ENCODE peak calls at places on chromosomes 1 and 21, in ten cellular contexts. S is GM23338; I is A549; K is brain microvascular endothelial cell; X is HFF-Myc; U is endodermal cell; C is right lobe of liver; F is CD8-positive, alpha-beta T cell; D is prostate gland; W is sigmoid colon. M is an unnamed sample.

GRCh38 chr1:43445618-43446387 is 7.9 kb downstream of the HYI start:
- DNase-seq in S (no peak), I (no peak), K (no peak), X (no peak), U (peak), C (peak), F (no peak), D (no peak), W (no peak), M (no peak)

GRCh38 chr1:72357411-72357810 is 75.1 kb upstream of the NEGR1 start:
- DNase-seq in S (no peak), I (no peak), K (no peak), X (no peak), U (no peak), C (no peak), F (no peak), D (no peak), W (no peak), M (no peak)

GRCh38 chr1:154264454-154264853 is 8.0 kb upstream of the HAX1 start:
- DNase-seq in S (no peak), I (no peak), K (no peak), X (no peak), U (no peak), C (no peak), F (no peak), D (no peak), W (no peak), M (no peak)

GRCh38 chr1:54095543-54096286 is 42.3 kb downstream of the TCEANC2 start:
- DNase-seq in S (no peak), I (no peak), K (no peak), X (no peak), U (no peak), C (no peak), F (no peak), D (no peak), W (no peak), M (no peak)

GRCh38 chr1:39132505-39133339 is 71.8 kb upstream of the MACF1 start:
- DNase-seq in S (peak), I (peak), K (peak), X (no peak), U (peak), C (peak), F (no peak), D (peak), W (peak), M (peak)

GRCh38 chr1:246798606-246799496 is 74.6 kb downstream of the SCCPDH start:
- DNase-seq in S (no peak), I (no peak), K (no peak), X (no peak), U (peak), C (no peak), F (no peak), D (no peak), W (no peak), M (no peak)

GRCh38 chr1:221449801-221450470 is 292.0 kb downstream of the DUSP10 start:
- DNase-seq in S (no peak), I (no peak), K (peak), X (no peak), U (no peak), C (no peak), F (no peak), D (no peak), W (no peak), M (no peak)

GRCh38 chr1:230114245-230114651 is 47.2 kb downstream of the GALNT2 start:
- DNase-seq in S (no peak), I (no peak), K (peak), X (no peak), U (no peak), C (peak), F (no peak), D (no peak), W (no peak), M (no peak)

GRCh38 chr21:25361097-25361496 is 246.2 kb downstream of the MRPL39 start:
- DNase-seq in S (no peak), I (no peak), K (no peak), X (no peak), U (peak), C (no peak), F (no peak), D (no peak), W (no peak), M (no peak)

GRCh38 chr1:150487763-150488115 is 520 bp downstream of the TARS2 start:
- DNase-seq in S (peak), I (no peak), K (no peak), X (no peak), U (no peak), C (no peak), F (no peak), D (no peak), W (peak), M (no peak)

GRCh38 chr1:150272379-150272840 is at the start of gene C1orf54:
- DNase-seq in S (peak), I (no peak), K (peak), X (no peak), U (peak), C (no peak), F (no peak), D (no peak), W (peak), M (no peak)

GRCh38 chr1:24289937-24290595 is 29.1 kb upstream of the GRHL3 start:
- DNase-seq in S (no peak), I (peak), K (peak), X (peak), U (no peak), C (peak), F (no peak), D (peak), W (peak), M (peak)

GRCh38 chr1:201108614-201109013 is 3.6 kb downstream of the CACNA1S start:
- DNase-seq in S (no peak), I (no peak), K (no peak), X (no peak), U (peak), C (no peak), F (no peak), D (no peak), W (no peak), M (no peak)

GRCh38 chr21:27817061-27817460 is 850.2 kb upstream of the ADAMTS5 start:
- DNase-seq in S (no peak), I (no peak), K (no peak), X (no peak), U (no peak), C (no peak), F (no peak), D (no peak), W (no peak), M (no peak)

GRCh38 chr1:76463278-76463677 is 388.7 kb downstream of the ST6GALNAC3 start:
- DNase-seq in S (no peak), I (no peak), K (peak), X (no peak), U (no peak), C (no peak), F (no peak), D (no peak), W (no peak), M (no peak)

GRCh38 chr1:208536176-208536575 is 292.0 kb upstream of the PLXNA2 start:
- DNase-seq in S (no peak), I (no peak), K (no peak), X (no peak), U (peak), C (no peak), F (no peak), D (no peak), W (no peak), M (no peak)

GRCh38 chr1:38780133-38780532 is 79.4 kb downstream of the RRAGC start:
- DNase-seq in S (no peak), I (no peak), K (no peak), X (no peak), U (no peak), C (no peak), F (no peak), D (no peak), W (no peak), M (no peak)

GRCh38 chr1:8283058-8283884 is 34.6 kb upstream of the SLC45A1 start:
- DNase-seq in S (no peak), I (no peak), K (no peak), X (no peak), U (no peak), C (no peak), F (no peak), D (no peak), W (peak), M (no peak)

GRCh38 chr1:29985376-29985945 is 737.9 kb downstream of the MATN1 start:
- DNase-seq in S (no peak), I (no peak), K (no peak), X (no peak), U (no peak), C (no peak), F (no peak), D (no peak), W (no peak), M (no peak)

GRCh38 chr1:119902775-119903442 is 6.6 kb upstream of the ADAM30 start:
- DNase-seq in S (no peak), I (no peak), K (no peak), X (no peak), U (no peak), C (no peak), F (no peak), D (no peak), W (no peak), M (no peak)

GRCh38 chr1:175005085-175005783 is 5.5 kb downstream of the CACYBP start:
- DNase-seq in S (no peak), I (no peak), K (peak), X (no peak), U (no peak), C (no peak), F (no peak), D (no peak), W (no peak), M (no peak)

GRCh38 chr1:46532498-46533178 is 18.8 kb downstream of the KNCN start:
- DNase-seq in S (peak), I (peak), K (no peak), X (no peak), U (peak), C (peak), F (peak), D (peak), W (peak), M (no peak)

GRCh38 chr1:117632269-117633067 is 26.6 kb downstream of the TENT5C start:
- DNase-seq in S (peak), I (no peak), K (no peak), X (no peak), U (no peak), C (no peak), F (no peak), D (no peak), W (no peak), M (no peak)

GRCh38 chr1:243364330-243364729 is 108.5 kb downstream of the SDCCAG8 start:
- DNase-seq in S (no peak), I (no peak), K (no peak), X (no peak), U (no peak), C (no peak), F (no peak), D (no peak), W (no peak), M (no peak)

GRCh38 chr21:42820513-42821465 is 58.5 kb downstream of the WDR4 start:
- DNase-seq in S (no peak), I (no peak), K (no peak), X (no peak), U (no peak), C (no peak), F (no peak), D (no peak), W (no peak), M (no peak)

GRCh38 chr1:85428471-85429077 is 36.4 kb downstream of the DDAH1 start:
- DNase-seq in S (no peak), I (no peak), K (no peak), X (no peak), U (no peak), C (no peak), F (no peak), D (no peak), W (no peak), M (no peak)

GRCh38 chr1:51313961-51314777 is 16.2 kb downstream of the TTC39A start:
- DNase-seq in S (no peak), I (peak), K (peak), X (no peak), U (no peak), C (peak), F (no peak), D (peak), W (no peak), M (peak)

GRCh38 chr1:161884475-161884874 is 118.4 kb downstream of the ATF6 start:
- DNase-seq in S (no peak), I (no peak), K (no peak), X (no peak), U (no peak), C (no peak), F (no peak), D (no peak), W (no peak), M (peak)

GRCh38 chr1:188350104-188350503 is 1521.4 kb downstream of the PLA2G4A start:
- DNase-seq in S (no peak), I (no peak), K (no peak), X (no peak), U (no peak), C (no peak), F (no peak), D (no peak), W (no peak), M (no peak)

GRCh38 chr1:99544328-99544727 is 101.6 kb upstream of the PALMD start:
- DNase-seq in S (no peak), I (no peak), K (no peak), X (peak), U (no peak), C (no peak), F (no peak), D (no peak), W (no peak), M (no peak)

GRCh38 chr1:157135646-157136045 is 2.5 kb downstream of the ETV3 start:
- DNase-seq in S (no peak), I (no peak), K (no peak), X (no peak), U (no peak), C (no peak), F (no peak), D (no peak), W (no peak), M (no peak)

GRCh38 chr1:34784751-34785221 is 3.8 kb downstream of the GJB3 start:
- DNase-seq in S (no peak), I (no peak), K (no peak), X (no peak), U (no peak), C (no peak), F (no peak), D (no peak), W (peak), M (no peak)

GRCh38 chr1:55575571-55576279 is 360.6 kb upstream of the USP24 start:
- DNase-seq in S (no peak), I (no peak), K (no peak), X (no peak), U (no peak), C (no peak), F (no peak), D (peak), W (peak), M (no peak)

GRCh38 chr1:1283821-1284220 is 3.6 kb downstream of the SCNN1D start:
- DNase-seq in S (peak), I (no peak), K (no peak), X (no peak), U (peak), C (no peak), F (no peak), D (no peak), W (no peak), M (no peak)

GRCh38 chr21:33761104-33762036 is 119.1 kb downstream of the ITSN1 start:
- DNase-seq in S (no peak), I (peak), K (peak), X (peak), U (no peak), C (no peak), F (no peak), D (no peak), W (no peak), M (peak)
- TF ChIP-seq CTCF in S (no peak), I (no peak), K (no peak), X (no peak), U (no peak), C (no peak), F (no peak), D (no peak), W (no peak), M (no peak)

DNA sequence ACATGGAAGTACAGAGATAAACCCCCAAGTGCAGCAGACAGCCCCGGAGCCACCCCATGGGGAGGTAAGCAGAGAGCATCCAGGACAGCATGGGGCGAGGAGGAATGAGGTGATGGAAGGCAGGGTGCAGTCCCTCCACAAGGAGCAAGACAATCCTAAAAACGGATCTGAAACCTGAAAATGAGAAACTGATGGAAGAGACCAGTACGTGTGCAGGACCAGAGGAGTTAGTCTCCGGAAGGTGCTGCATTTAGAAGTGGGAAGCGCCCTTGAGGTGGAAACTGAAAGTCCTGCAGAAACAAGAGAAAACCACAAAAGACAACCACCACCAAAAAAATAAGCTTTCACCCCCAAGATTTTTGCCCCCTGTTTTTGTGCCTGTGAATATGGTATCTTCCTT is 17.4 kb upstream of the DDOST start:
- DNase-seq in S (no peak), I (no peak), K (no peak), X (no peak), U (no peak), C (no peak), F (no peak), D (no peak), W (no peak), M (no peak)
- H3K4me3 ChIP-seq in S (no peak), I (no peak), K (no peak), X (no peak), U (no peak), C (no peak), F (no peak), D (no peak), W (no peak), M (no peak)

GRCh38 chr1:115089443-115090340 is at the start of gene TSPAN2:
- DNase-seq in S (peak), I (peak), K (peak), X (no peak), U (peak), C (peak), F (peak), D (peak), W (peak), M (no peak)
- TF ChIP-seq CTCF in S (peak), I (no peak), K (peak), X (peak), U (peak), C (no peak), F (no peak), D (no peak), W (peak), M (no peak)

GRCh38 chr1:145891143-145891542 is 5.5 kb upstream of the ANKRD35 start:
- DNase-seq in S (no peak), I (no peak), K (peak), X (no peak), U (no peak), C (no peak), F (no peak), D (peak), W (no peak), M (peak)
- H3K4me3 ChIP-seq in S (no peak), I (no peak), K (no peak), X (no peak), U (no peak), C (no peak), F (no peak), D (no peak), W (no peak), M (peak)

DNA sequence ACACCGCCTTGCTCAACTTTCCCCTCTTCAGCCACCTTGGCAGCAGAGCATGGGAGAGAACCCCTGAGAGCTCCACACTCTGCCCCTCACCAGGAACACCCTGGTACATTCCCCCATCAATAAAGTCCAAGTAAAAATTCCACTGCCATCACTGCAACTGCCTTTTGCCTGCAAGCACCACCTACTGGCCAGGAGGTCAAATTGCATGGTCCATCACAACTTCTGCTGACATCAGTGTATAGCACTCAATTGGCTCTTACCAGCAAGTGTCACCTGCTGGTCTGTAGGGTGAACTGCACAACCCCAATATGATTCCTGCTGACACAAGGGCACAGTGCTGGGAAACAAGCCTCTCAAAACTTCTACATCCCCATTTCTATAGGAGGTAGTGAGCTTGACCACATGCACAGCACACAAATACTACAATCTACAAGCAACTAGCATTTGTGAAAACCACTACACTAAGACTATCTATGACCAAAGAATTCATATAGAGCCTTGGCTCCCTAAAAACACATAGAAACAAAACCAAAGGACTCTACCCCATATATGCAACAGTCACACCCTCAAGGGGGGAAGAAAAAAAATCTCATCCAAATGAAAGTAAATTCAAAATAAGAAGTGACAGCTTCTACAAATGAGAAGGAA is 69.2 kb downstream of the FASLG start:
- DNase-seq in S (peak), I (peak), K (peak), X (no peak), U (peak), C (no peak), F (peak), D (no peak), W (no peak), M (no peak)
- TF ChIP-seq CTCF in S (peak), I (peak), K (peak), X (peak), U (peak), C (peak), F (peak), D (peak), W (no peak), M (peak)

GRCh38 chr1:236810018-236810417 is 14.9 kb downstream of the MTR start:
- DNase-seq in S (no peak), I (no peak), K (no peak), X (no peak), U (no peak), C (no peak), F (no peak), D (no peak), W (no peak), M (no peak)

GRCh38 chr1:236806634-236807033 is 11.5 kb downstream of the MTR start:
- DNase-seq in S (no peak), I (no peak), K (no peak), X (no peak), U (no peak), C (no peak), F (no peak), D (no peak), W (no peak), M (no peak)

GRCh38 chr1:236808005-236808404 is 12.9 kb downstream of the MTR start:
- DNase-seq in S (no peak), I (no peak), K (no peak), X (no peak), U (no peak), C (no peak), F (no peak), D (no peak), W (no peak), M (no peak)

GRCh38 chr1:236808564-236809130 is 13.6 kb downstream of the MTR start:
- DNase-seq in S (no peak), I (no peak), K (no peak), X (no peak), U (no peak), C (no peak), F (no peak), D (no peak), W (no peak), M (no peak)

DNA sequence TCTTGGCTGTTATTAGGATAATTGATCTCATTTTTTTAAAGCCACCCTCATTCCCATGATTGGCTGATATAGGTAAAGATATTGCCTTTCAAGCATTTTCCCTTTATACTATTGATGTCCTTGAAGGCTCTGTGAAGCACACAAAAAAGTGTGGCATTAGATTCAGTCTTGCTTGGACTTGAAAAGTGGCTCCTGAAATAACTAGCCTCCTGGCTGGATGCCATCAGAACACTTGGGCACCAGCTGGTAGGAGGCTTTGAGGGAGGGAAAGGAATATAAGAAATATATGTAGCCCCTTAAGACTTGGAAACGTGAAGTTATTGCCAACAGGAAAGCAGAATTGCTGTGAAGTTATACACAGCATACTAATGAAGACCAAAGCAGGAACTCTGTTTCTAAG is 14.0 kb downstream of the MTR start:
- DNase-seq in S (no peak), I (no peak), K (no peak), X (no peak), U (no peak), C (no peak), F (no peak), D (no peak), W (no peak), M (no peak)
- H3K4me3 ChIP-seq in S (no peak), I (no peak), K (no peak), X (no peak), U (no peak), C (no peak), F (no peak), D (no peak), W (no peak), M (no peak)

GRCh38 chr1:151534662-151535278 is 5.3 kb upstream of the TUFT1 start:
- DNase-seq in S (peak), I (peak), K (peak), X (no peak), U (peak), C (peak), F (peak), D (peak), W (peak), M (no peak)
- TF ChIP-seq CTCF in S (peak), I (peak), K (peak), X (peak), U (peak), C (peak), F (peak), D (peak), W (peak), M (peak)

M was measured in LNCaP clone FGC.